ENCODE peak calls at places on chromosomes 4 and X, in four cellular contexts. F, M, T and Y are unnamed samples.
A peak's percentile ranks its signal among the peaks of the same experiment; 100 is the strongest.

GRCh38 chrX:50497067-50497466 is 26.4 kb upstream of the DGKK start:
- DNase-seq in F (no peak), M (no peak), T (no peak), Y (no peak)

GRCh38 chr4:33395731-33396485 is 2675.7 kb downstream of the PCDH7 start:
- DNase-seq in F (no peak), M (no peak), T (no peak), Y (no peak)

GRCh38 chr4:13481569-13481968 is 2.6 kb downstream of the RAB28 start:
- DNase-seq in F (no peak), M (no peak), T (no peak), Y (no peak)

GRCh38 chr4:104123021-104123420 is 371.7 kb downstream of the CXXC4 start:
- DNase-seq in F (no peak), M (no peak), T (no peak), Y (no peak)

GRCh38 chr4:121220698-121221097 is 56.6 kb upstream of the TNIP3 start:
- DNase-seq in F (no peak), M (peak; percentile 58), T (no peak), Y (no peak)

GRCh38 chr4:7052923-7053715 is 9.9 kb downstream of the TADA2B start:
- DNase-seq in F (no peak), M (no peak), T (no peak), Y (peak; percentile 89)

GRCh38 chr4:58136611-58137010 is 1026.4 kb upstream of the IGFBP7 start:
- DNase-seq in F (no peak), M (no peak), T (no peak), Y (no peak)

GRCh38 chrX:36019164-36019563 is 99.6 kb downstream of the CFAP47 start:
- DNase-seq in F (no peak), M (peak; percentile 71), T (no peak), Y (no peak)

GRCh38 chr4:99458911-99459447 is 23.8 kb upstream of the ADH7 start:
- DNase-seq in F (no peak), M (no peak), T (no peak), Y (no peak)

GRCh38 chr4:129926936-129927335 is 831.0 kb downstream of the C4orf33 start:
- DNase-seq in F (no peak), M (no peak), T (no peak), Y (no peak)

GRCh38 chr4:723706-724105 is 18.1 kb downstream of the PCGF3 start:
- DNase-seq in F (no peak), M (no peak), T (no peak), Y (no peak)

GRCh38 chrX:40140706-40141499 is 43.1 kb upstream of the BCOR start:
- DNase-seq in F (no peak), M (peak; percentile 72), T (no peak), Y (peak; percentile 57)

GRCh38 chrX:112840382-112841113 is at the start of gene AMOT:
- DNase-seq in F (peak; percentile 30), M (peak; percentile 98), T (peak; percentile 11), Y (peak; percentile 80)

GRCh38 chrX:149497626-149498025 is 7.5 kb downstream of the IDS start:
- DNase-seq in F (no peak), M (no peak), T (peak; percentile 33), Y (no peak)

GRCh38 chr4:181702864-181703263 is 540.3 kb upstream of the TENM3 start:
- DNase-seq in F (no peak), M (no peak), T (no peak), Y (no peak)

GRCh38 chrX:109839694-109840358 is 106.8 kb upstream of the ACSL4 start:
- DNase-seq in F (no peak), M (peak; percentile 77), T (peak; percentile 63), Y (no peak)

GRCh38 chrX:100979881-100980607 is 10.5 kb downstream of the ARL13A start:
- DNase-seq in F (no peak), M (no peak), T (no peak), Y (no peak)

GRCh38 chr4:26420438-26420837 is 69.8 kb downstream of the CCKAR start:
- DNase-seq in F (no peak), M (no peak), T (peak; percentile 43), Y (no peak)

GRCh38 chr4:157300678-157301077 is 80.2 kb downstream of the GRIA2 start:
- DNase-seq in F (no peak), M (no peak), T (no peak), Y (no peak)

GRCh38 chr4:139919513-139919912 is 234.5 kb downstream of the MAML3 start:
- DNase-seq in F (no peak), M (no peak), T (peak; percentile 56), Y (no peak)

GRCh38 chr4:61462451-61463326 is 262.6 kb downstream of the ADGRL3 start:
- DNase-seq in F (no peak), M (no peak), T (peak; percentile 34), Y (no peak)

DNA sequence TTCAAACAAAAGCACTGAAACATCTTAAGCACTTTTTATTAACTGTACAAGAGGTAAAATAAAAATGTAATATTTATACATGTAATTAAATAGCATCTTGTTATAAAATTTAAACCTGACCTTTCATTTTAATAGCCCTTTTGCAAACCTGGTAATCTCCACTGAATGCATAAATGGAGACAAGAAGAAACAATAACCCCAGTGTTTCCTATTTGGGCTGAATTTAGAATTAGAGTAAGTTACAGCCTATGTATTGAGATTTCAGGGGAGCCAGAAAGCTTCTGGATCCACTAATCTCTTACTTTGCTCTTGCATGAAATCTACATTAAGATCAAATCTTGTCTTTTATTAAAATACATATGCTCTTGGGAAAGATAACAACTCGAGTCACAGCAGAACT is 261.8 kb downstream of the ADGRL3 start:
- DNase-seq in F (no peak), M (no peak), T (no peak), Y (no peak)
- H3K4me3 ChIP-seq in F (no peak overlapping the region), M (no peak overlapping the region), T (no peak overlapping the region), Y (no peak overlapping the region)

GRCh38 chrX:57595381-57595811 is 3.6 kb downstream of the ZXDB start:
- DNase-seq in F (no peak), M (no peak), T (peak; percentile 34), Y (no peak)
- H3K4me3 ChIP-seq in F (no peak overlapping the region), M (peak overlapping the region; percentile 75), T (no peak overlapping the region), Y (peak overlapping the region; percentile 17)

DNA sequence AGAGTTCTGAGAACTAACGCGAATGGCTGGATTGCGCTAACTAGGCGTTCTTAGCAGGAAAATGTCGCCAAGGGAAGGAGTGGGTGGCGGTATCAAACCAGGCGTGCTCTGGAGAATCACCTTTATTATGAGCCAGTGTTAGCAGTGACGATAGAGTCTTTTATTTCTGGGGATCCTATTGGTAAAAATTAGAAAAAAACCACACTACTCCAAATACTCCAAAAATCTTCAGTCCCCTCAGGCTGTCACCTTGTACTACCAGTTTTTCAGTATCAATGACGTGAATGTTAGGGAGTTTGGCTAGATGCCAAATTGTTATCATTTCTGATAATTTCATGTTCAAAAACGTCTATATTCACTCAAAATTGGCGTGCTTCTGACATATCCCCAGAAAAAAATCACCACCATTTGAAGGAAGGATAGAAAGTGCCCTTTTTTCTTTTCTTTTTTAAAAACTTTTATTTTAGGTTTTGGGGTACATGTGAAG is 1.5 kb downstream of the UGT8 start:
- DNase-seq in F (no peak), M (no peak), T (no peak), Y (no peak)
- H3K4me3 ChIP-seq in F (no peak overlapping the region), M (peak overlapping the region; percentile 88), T (peak overlapping the region; percentile 64), Y (peak overlapping the region; percentile 55)

GRCh38 chrX:154541589-154541895 is 5.1 kb downstream of the G6PD start:
- DNase-seq in F (no peak), M (no peak), T (no peak), Y (no peak)
- H3K4me3 ChIP-seq in F (no peak overlapping the region), M (no peak overlapping the region), T (no peak overlapping the region), Y (no peak overlapping the region)

DNA sequence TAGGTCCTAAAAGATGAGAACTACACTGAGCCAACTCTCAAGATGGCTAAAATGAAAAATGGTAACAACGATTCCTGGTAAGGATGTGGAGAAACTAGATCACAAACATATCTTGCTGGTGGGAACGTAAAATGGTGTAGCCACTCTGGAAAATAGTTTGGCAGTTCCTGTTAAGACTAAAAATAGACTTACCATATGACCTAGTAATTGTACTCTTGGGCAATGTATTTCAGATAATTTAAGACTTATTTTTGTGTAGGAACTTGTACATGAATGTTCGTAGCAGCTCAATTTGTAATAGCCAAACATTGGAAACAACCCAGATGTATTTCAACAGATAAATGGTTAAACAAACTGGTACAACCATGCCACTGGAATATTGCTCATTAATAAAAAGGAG is 106.2 kb downstream of the HDAC8 start:
- DNase-seq in F (no peak), M (no peak), T (no peak), Y (no peak)
- H3K4me3 ChIP-seq in F (no peak overlapping the region), M (no peak overlapping the region), T (no peak overlapping the region), Y (no peak overlapping the region)

GRCh38 chr4:110622841-110623709 is at the start of gene PITX2:
- DNase-seq in F (no peak), M (peak; percentile 100), T (peak; percentile 53), Y (peak; percentile 68)

GRCh38 chr4:110620352-110621327 is 2.2 kb downstream of the PITX2 start:
- DNase-seq in F (no peak), M (peak; percentile 92), T (no peak), Y (no peak)

GRCh38 chr4:110621839-110622751 is 782 bp downstream of the PITX2 start:
- DNase-seq in F (no peak), M (peak; percentile 89), T (no peak), Y (no peak)

GRCh38 chr4:110619401-110620247 is 3.3 kb downstream of the PITX2 start:
- DNase-seq in F (no peak), M (peak; percentile 95), T (no peak), Y (no peak)

DNA sequence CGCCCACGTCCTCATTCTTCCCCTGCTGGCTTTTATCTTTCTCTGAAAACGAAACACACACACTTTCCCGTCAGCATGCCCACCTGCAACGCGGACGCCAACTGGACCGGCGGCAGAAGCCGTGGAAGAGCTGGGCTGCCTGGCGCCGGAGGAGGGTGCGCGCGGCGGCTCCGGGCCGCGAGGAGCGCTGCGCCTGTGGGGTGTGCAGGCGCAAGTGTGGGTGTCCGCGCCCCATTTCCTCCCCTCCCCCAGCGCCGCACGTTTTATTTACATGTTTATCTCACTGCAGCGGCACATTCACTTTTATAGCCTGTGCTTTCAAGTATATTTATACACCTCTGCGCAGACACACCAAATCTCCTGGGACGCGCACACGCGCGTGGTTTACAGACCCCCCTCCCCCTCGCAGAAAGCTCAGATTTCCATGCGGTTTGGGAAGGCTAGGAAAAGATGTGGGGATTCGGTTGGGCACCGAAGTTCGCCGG is 1.5 kb downstream of the PITX2 start:
- DNase-seq in F (no peak), M (no peak), T (no peak), Y (no peak)
- H3K4me3 ChIP-seq in F (no peak overlapping the region), M (peak overlapping the region; percentile 90), T (no peak overlapping the region), Y (peak overlapping the region; percentile 43)

DNA sequence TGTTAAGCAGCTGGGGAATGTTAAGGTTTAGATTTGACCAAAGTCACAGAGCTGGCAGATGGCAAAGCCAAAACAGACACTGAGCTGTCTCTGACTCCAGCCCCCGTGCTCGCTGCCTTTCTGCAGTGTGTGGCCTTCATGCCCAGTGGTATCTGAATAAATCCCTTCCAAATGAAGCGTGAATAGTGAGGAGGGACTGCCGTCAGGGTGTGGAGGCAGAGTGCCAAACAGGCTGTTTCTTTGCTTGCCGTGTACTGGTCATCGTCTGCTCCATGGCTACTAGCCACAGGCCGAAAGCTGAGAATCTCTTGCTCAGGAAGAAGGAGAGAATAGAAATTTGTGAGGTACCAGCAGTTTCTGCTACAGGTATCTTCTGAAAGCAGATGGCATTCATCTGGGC is 19.7 kb downstream of the PRIMPOL start:
- DNase-seq in F (no peak), M (no peak), T (no peak), Y (no peak)
- H3K4me3 ChIP-seq in F (no peak overlapping the region), M (no peak overlapping the region), T (no peak overlapping the region), Y (no peak overlapping the region)